ENCODE peak calls at places on chromosomes 11 and 22, in five cellular contexts. M is mammary epithelial cell, I is body of pancreas, P is ascending aorta, Y is AG09309. C is an unnamed sample.

GRCh38 chr22:45444168-45444567 is 30.7 kb downstream of the RIBC2 start:
- DNase-seq in P (no peak), I (no peak), M (no peak), Y (no peak), C (no peak)

GRCh38 chr11:96486890-96487633 is 97.2 kb downstream of the JRKL start:
- DNase-seq in P (no peak), I (peak; percentile 61), M (peak; percentile 18), Y (no peak), C (no peak)

GRCh38 chr11:56706486-56706885 is 7.6 kb downstream of the OR9G1 start:
- DNase-seq in P (no peak), M (peak; percentile 69), Y (no peak), I (no peak), C (no peak)

GRCh38 chr11:128365044-128365443 is 222.3 kb downstream of the ETS1 start:
- DNase-seq in I (no peak), M (peak; percentile 48), P (no peak), Y (peak; percentile 43), C (no peak)

GRCh38 chr11:130055637-130056036 is 14.1 kb upstream of the APLP2 start:
- DNase-seq in P (no peak), I (no peak), Y (no peak), M (peak; percentile 68), C (no peak)

GRCh38 chr11:112694813-112695212 is 266.4 kb upstream of the NCAM1 start:
- DNase-seq in Y (no peak), M (peak; percentile 40), I (no peak), P (no peak), C (no peak)

GRCh38 chr11:7965386-7965785 is at the start of gene NLRP10:
- DNase-seq in M (peak; percentile 91), P (no peak), I (no peak), Y (peak; percentile 80), C (no peak)

GRCh38 chr22:40040927-40041326 is 46.2 kb downstream of the FAM83F start:
- DNase-seq in I (peak; percentile 41), P (no peak), M (peak; percentile 67), Y (no peak), C (no peak)

GRCh38 chr22:27734066-27734465 is 67.5 kb downstream of the MN1 start:
- DNase-seq in P (no peak), Y (no peak), M (no peak), I (no peak), C (no peak)

GRCh38 chr22:46764779-46765485 is 2.5 kb downstream of the TBC1D22A start:
- DNase-seq in M (no peak), I (peak; percentile 80), P (no peak), Y (no peak), C (no peak)

GRCh38 chr11:130653838-130654601 is 205.6 kb downstream of the ADAMTS15 start:
- DNase-seq in Y (no peak), P (no peak), I (peak; percentile 72), M (no peak), C (no peak)

GRCh38 chr11:77505956-77506355 is 32.1 kb upstream of the PAK1 start:
- DNase-seq in I (no peak), Y (no peak), M (no peak), P (no peak), C (no peak)

GRCh38 chr11:77512092-77512491 is 38.2 kb upstream of the PAK1 start:
- DNase-seq in M (no peak), I (no peak), P (no peak), Y (no peak), C (no peak)

GRCh38 chr11:77506857-77507256 is 33.0 kb upstream of the PAK1 start:
- DNase-seq in P (no peak), Y (no peak), I (no peak), M (peak; percentile 91), C (no peak)

GRCh38 chr11:77510095-77510494 is 36.2 kb upstream of the PAK1 start:
- DNase-seq in M (peak; percentile 84), Y (no peak), I (no peak), P (no peak), C (no peak)

DNA sequence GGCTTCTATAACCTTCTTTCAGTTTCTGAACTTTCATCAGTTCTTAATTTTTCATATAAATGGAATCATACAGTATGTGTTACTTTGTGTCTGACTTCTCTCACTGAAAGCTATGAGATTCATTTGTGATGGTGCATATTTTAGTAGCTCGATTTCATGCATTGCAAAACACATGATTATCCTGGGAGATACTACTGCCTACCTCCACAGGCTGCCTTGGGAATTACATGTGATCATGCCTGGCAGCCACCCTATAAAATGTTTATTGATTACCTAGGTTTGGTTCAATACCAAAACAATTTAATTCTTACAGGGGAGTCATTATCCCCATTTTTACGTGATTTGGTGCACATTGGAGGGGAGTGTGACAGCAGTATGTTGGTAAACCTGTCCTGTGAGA is 34.1 kb upstream of the PAK1 start:
- DNase-seq in P (no peak), Y (no peak), M (no peak), I (no peak), C (no peak)
- TF ChIP-seq CTCF in P (no peak), Y (peak; percentile 14), M (peak; percentile 29), I (no peak), C (no peak)

GRCh38 chr11:66133216-66133775 is 63.2 kb downstream of the PACS1 start:
- DNase-seq in I (no peak), M (no peak), Y (no peak), P (no peak), C (no peak)
- TF ChIP-seq CTCF in I (no peak), M (no peak), Y (no peak), P (no peak), C (no peak)

DNA sequence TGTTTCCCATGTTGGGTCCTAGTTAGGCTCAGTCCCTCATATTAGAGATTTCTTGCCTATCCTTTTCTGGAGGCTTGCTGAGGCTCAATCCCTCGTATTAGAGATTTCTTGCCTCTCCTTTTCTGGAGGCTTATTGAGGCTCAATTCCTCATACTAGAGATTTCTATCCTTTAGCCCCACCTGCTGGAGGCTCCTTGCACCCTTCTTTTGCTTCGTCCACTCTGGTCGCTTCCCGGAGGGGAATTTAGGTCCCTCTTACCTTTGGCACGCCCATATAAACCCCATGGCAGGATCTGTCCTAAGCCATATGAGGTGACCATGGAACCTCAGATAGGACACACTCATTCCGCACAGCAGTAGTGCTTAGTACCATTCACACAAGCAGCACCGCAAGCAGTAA is 15.9 kb downstream of the CYP2D6 start:
- DNase-seq in I (peak; percentile 31), M (no peak), P (no peak), Y (no peak), C (no peak)
- TF ChIP-seq CTCF in I (peak; percentile 19), M (no peak), P (no peak), Y (peak; percentile 48), C (no peak)

DNA sequence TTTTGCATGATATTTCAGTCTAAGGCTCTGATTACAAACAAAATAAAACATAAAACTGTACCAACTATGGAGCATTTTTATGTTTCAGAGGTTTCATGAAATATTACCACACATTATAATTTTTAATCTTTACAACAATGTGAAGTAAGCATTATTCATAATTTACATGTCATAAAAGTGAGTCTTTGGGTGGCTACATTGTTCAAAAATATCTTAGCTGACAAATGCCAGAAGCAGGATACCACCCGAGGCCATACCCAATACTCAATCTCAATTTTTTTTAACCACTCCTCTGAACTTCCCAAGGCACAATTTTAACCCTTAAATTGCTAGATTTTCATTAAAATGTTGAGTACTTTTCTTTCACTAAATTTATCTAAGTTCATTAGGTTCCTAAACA is 929.4 kb downstream of the KCNA4 start:
- DNase-seq in M (no peak), P (no peak), I (no peak), Y (no peak), C (no peak)
- TF ChIP-seq CTCF in M (no peak), P (no peak), I (no peak), Y (no peak), C (no peak)

GRCh38 chr11:77191823-77192495 is 63.9 kb downstream of the MYO7A start:
- DNase-seq in P (no peak), I (peak; percentile 85), Y (no peak), M (peak; percentile 93), C (peak; percentile 75)
- TF ChIP-seq CTCF in P (no peak), I (peak; percentile 85), Y (peak; percentile 58), M (peak; percentile 99), C (peak; percentile 44)